ENCODE peak calls at places on chromosomes 2 and 18, in eight cellular contexts. One of them, this sample, is unnamed.
A peak's percentile ranks its signal among the peaks of the same experiment; 100 is the strongest.

GRCh38 chr2:76958749-76959148 is 563.4 kb downstream of the LRRTM4 start:
- DNase-seq in neural progenitor cell: peak; percentile 84
- DNase-seq in tibial artery: no peak
- DNase-seq in foreskin fibroblast: no peak
- DNase-seq in heart left ventricle: no peak
- DNase-seq in fibroblast of lung: peak; percentile 2
- DNase-seq in astrocyte of the cerebellum: peak; percentile 9
- DNase-seq in coronary artery: no peak
- DNase-seq in this sample: no peak

GRCh38 chr2:209425082-209426071 is 1.5 kb downstream of the MAP2 start:
- DNase-seq in neural progenitor cell: peak; percentile 38
- DNase-seq in tibial artery: no peak
- DNase-seq in foreskin fibroblast: no peak
- DNase-seq in heart left ventricle: no peak
- DNase-seq in fibroblast of lung: peak; percentile 51
- DNase-seq in astrocyte of the cerebellum: peak; percentile 49
- DNase-seq in coronary artery: no peak
- DNase-seq in this sample: peak; percentile 80

GRCh38 chr2:181798022-181798421 is 93.5 kb upstream of the ITPRID2 start:
- DNase-seq in neural progenitor cell: no peak
- DNase-seq in tibial artery: no peak
- DNase-seq in foreskin fibroblast: no peak
- DNase-seq in heart left ventricle: no peak
- DNase-seq in fibroblast of lung: no peak
- DNase-seq in astrocyte of the cerebellum: no peak
- DNase-seq in coronary artery: no peak
- DNase-seq in this sample: no peak

GRCh38 chr2:203072371-203072770 is 57.7 kb downstream of the NBEAL1 start:
- DNase-seq in neural progenitor cell: no peak
- DNase-seq in tibial artery: no peak
- DNase-seq in foreskin fibroblast: no peak
- DNase-seq in heart left ventricle: no peak
- DNase-seq in fibroblast of lung: no peak
- DNase-seq in astrocyte of the cerebellum: no peak
- DNase-seq in coronary artery: no peak
- DNase-seq in this sample: no peak

GRCh38 chr18:55239764-55240163 is 280.5 kb upstream of the CCDC68 start:
- DNase-seq in neural progenitor cell: no peak
- DNase-seq in tibial artery: no peak
- DNase-seq in foreskin fibroblast: no peak
- DNase-seq in heart left ventricle: no peak
- DNase-seq in fibroblast of lung: no peak
- DNase-seq in astrocyte of the cerebellum: no peak
- DNase-seq in coronary artery: no peak
- DNase-seq in this sample: no peak

GRCh38 chr2:229270551-229271410 is at the start of gene PID1:
- DNase-seq in neural progenitor cell: peak; percentile 88
- DNase-seq in tibial artery: peak; percentile 29
- DNase-seq in foreskin fibroblast: peak; percentile 67
- DNase-seq in heart left ventricle: no peak
- DNase-seq in fibroblast of lung: peak; percentile 71
- DNase-seq in astrocyte of the cerebellum: peak; percentile 44
- DNase-seq in coronary artery: peak; percentile 80
- DNase-seq in this sample: peak; percentile 61

GRCh38 chr2:165691615-165692014 is 102.4 kb downstream of the GALNT3 start:
- DNase-seq in neural progenitor cell: peak; percentile 79
- DNase-seq in tibial artery: peak; percentile 32
- DNase-seq in foreskin fibroblast: peak; percentile 40
- DNase-seq in heart left ventricle: peak; percentile 58
- DNase-seq in fibroblast of lung: peak; percentile 74
- DNase-seq in astrocyte of the cerebellum: peak; percentile 73
- DNase-seq in coronary artery: no peak
- DNase-seq in this sample: peak; percentile 59

GRCh38 chr18:12930908-12931307 is 16.9 kb upstream of the SEH1L start:
- DNase-seq in neural progenitor cell: no peak
- DNase-seq in tibial artery: no peak
- DNase-seq in foreskin fibroblast: no peak
- DNase-seq in heart left ventricle: no peak
- DNase-seq in fibroblast of lung: no peak
- DNase-seq in astrocyte of the cerebellum: no peak
- DNase-seq in coronary artery: no peak
- DNase-seq in this sample: no peak

GRCh38 chr2:230068658-230069080 is at the start of gene SLC16A14:
- DNase-seq in neural progenitor cell: peak; percentile 52
- DNase-seq in tibial artery: no peak
- DNase-seq in foreskin fibroblast: peak; percentile 28
- DNase-seq in heart left ventricle: no peak
- DNase-seq in fibroblast of lung: peak; percentile 67
- DNase-seq in astrocyte of the cerebellum: peak; percentile 49
- DNase-seq in coronary artery: no peak
- DNase-seq in this sample: peak; percentile 76

GRCh38 chr18:47036298-47036874 is 965 bp upstream of the ELOA2 start:
- DNase-seq in neural progenitor cell: peak; percentile 39
- DNase-seq in tibial artery: no peak
- DNase-seq in foreskin fibroblast: peak; percentile 14
- DNase-seq in heart left ventricle: no peak
- DNase-seq in fibroblast of lung: peak; percentile 17
- DNase-seq in astrocyte of the cerebellum: no peak
- DNase-seq in coronary artery: no peak
- DNase-seq in this sample: peak; percentile 59

GRCh38 chr18:55477537-55478300 is 110.3 kb downstream of the TCF4 start:
- DNase-seq in neural progenitor cell: no peak
- DNase-seq in tibial artery: peak; percentile 31
- DNase-seq in foreskin fibroblast: no peak
- DNase-seq in heart left ventricle: no peak
- DNase-seq in fibroblast of lung: peak; percentile 74
- DNase-seq in astrocyte of the cerebellum: peak; percentile 44
- DNase-seq in coronary artery: no peak
- DNase-seq in this sample: peak; percentile 72

GRCh38 chr2:28355521-28356094 is 37.0 kb upstream of the FOSL2 start:
- DNase-seq in neural progenitor cell: no peak
- DNase-seq in tibial artery: peak; percentile 65
- DNase-seq in foreskin fibroblast: no peak
- DNase-seq in heart left ventricle: peak; percentile 85
- DNase-seq in fibroblast of lung: no peak
- DNase-seq in astrocyte of the cerebellum: no peak
- DNase-seq in coronary artery: no peak
- DNase-seq in this sample: no peak

GRCh38 chr2:139684286-139684860 is 904.2 kb upstream of the NXPH2 start:
- DNase-seq in neural progenitor cell: no peak
- DNase-seq in tibial artery: no peak
- DNase-seq in foreskin fibroblast: no peak
- DNase-seq in heart left ventricle: no peak
- DNase-seq in fibroblast of lung: no peak
- DNase-seq in astrocyte of the cerebellum: no peak
- DNase-seq in coronary artery: no peak
- DNase-seq in this sample: no peak

GRCh38 chr2:65388626-65389390 is 43.6 kb downstream of the SPRED2 start:
- DNase-seq in neural progenitor cell: no peak
- DNase-seq in tibial artery: no peak
- DNase-seq in foreskin fibroblast: no peak
- DNase-seq in heart left ventricle: no peak
- DNase-seq in fibroblast of lung: no peak
- DNase-seq in astrocyte of the cerebellum: no peak
- DNase-seq in coronary artery: no peak
- DNase-seq in this sample: no peak
- H3K4me3 ChIP-seq in neural progenitor cell: no peak overlapping the region
- H3K4me3 ChIP-seq in tibial artery: no peak overlapping the region
- H3K4me3 ChIP-seq in foreskin fibroblast: no peak overlapping the region
- H3K4me3 ChIP-seq in heart left ventricle: no peak overlapping the region
- H3K4me3 ChIP-seq in fibroblast of lung: no peak overlapping the region
- H3K4me3 ChIP-seq in astrocyte of the cerebellum: no peak overlapping the region
- H3K4me3 ChIP-seq in coronary artery: no peak overlapping the region
- H3K4me3 ChIP-seq in this sample: no peak overlapping the region

GRCh38 chr18:74622079-74622478 is 24.4 kb downstream of the ZNF407 start:
- DNase-seq in neural progenitor cell: no peak
- DNase-seq in tibial artery: no peak
- DNase-seq in foreskin fibroblast: no peak
- DNase-seq in heart left ventricle: no peak
- DNase-seq in fibroblast of lung: no peak
- DNase-seq in astrocyte of the cerebellum: no peak
- DNase-seq in coronary artery: no peak
- DNase-seq in this sample: no peak

GRCh38 chr18:74626311-74626874 is 28.7 kb downstream of the ZNF407 start:
- DNase-seq in neural progenitor cell: no peak
- DNase-seq in tibial artery: no peak
- DNase-seq in foreskin fibroblast: no peak
- DNase-seq in heart left ventricle: no peak
- DNase-seq in fibroblast of lung: no peak
- DNase-seq in astrocyte of the cerebellum: no peak
- DNase-seq in coronary artery: no peak
- DNase-seq in this sample: no peak

GRCh38 chr18:74625157-74625556 is 27.5 kb downstream of the ZNF407 start:
- DNase-seq in neural progenitor cell: no peak
- DNase-seq in tibial artery: no peak
- DNase-seq in foreskin fibroblast: peak; percentile 59
- DNase-seq in heart left ventricle: no peak
- DNase-seq in fibroblast of lung: peak; percentile 52
- DNase-seq in astrocyte of the cerebellum: no peak
- DNase-seq in coronary artery: no peak
- DNase-seq in this sample: peak; percentile 59

GRCh38 chr18:74624491-74624890 is 26.8 kb downstream of the ZNF407 start:
- DNase-seq in neural progenitor cell: no peak
- DNase-seq in tibial artery: no peak
- DNase-seq in foreskin fibroblast: no peak
- DNase-seq in heart left ventricle: no peak
- DNase-seq in fibroblast of lung: no peak
- DNase-seq in astrocyte of the cerebellum: no peak
- DNase-seq in coronary artery: no peak
- DNase-seq in this sample: no peak

DNA sequence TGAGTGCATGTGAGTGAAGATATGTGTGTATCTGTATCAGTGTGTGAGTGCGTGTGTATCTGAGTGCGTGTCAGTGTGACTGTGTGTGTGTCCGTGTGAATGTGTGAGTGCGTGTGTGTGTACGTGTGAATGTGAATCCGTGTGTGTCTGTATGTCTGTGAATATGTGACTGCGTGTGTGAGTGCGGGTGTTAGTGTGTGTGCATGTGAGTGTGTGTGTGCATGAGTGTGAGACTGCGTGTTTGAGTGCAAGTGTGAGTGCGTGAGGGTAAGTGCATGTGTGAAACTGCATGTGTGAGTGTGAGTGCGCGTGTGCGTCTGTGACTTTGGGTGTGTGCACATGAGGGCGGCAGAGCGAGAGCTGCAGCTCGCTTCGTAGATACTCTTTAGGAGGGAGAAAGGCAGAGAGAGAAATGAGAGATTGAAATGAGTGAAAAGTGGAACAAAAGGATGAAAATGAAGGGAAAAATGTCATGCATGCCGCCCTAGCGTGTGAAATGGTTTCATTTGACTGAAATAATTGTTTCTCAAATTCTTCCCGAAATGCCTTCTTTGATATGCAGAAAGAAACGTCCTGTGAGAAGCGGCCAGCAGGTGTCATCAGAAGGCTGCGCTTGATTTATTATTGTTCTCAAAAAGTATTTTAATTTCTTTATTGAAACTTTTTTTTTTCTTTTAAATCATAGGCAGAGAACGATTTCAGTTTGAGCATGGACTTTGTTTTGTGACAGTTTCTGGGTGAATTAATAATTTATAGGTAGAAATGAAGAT is 25.6 kb downstream of the ZNF407 start:
- DNase-seq in neural progenitor cell: peak; percentile 27
- DNase-seq in tibial artery: no peak
- DNase-seq in foreskin fibroblast: peak; percentile 22
- DNase-seq in heart left ventricle: no peak
- DNase-seq in fibroblast of lung: no peak
- DNase-seq in astrocyte of the cerebellum: no peak
- DNase-seq in coronary artery: no peak
- DNase-seq in this sample: peak; percentile 63
- TF ChIP-seq CTCF in neural progenitor cell: peak; percentile 66
- TF ChIP-seq CTCF in tibial artery: no peak
- TF ChIP-seq CTCF in foreskin fibroblast: peak; percentile 24
- TF ChIP-seq CTCF in heart left ventricle: peak; percentile 10
- TF ChIP-seq CTCF in fibroblast of lung: peak; percentile 34
- TF ChIP-seq CTCF in astrocyte of the cerebellum: peak; percentile 51
- TF ChIP-seq CTCF in coronary artery: no peak
- TF ChIP-seq CTCF in this sample: peak; percentile 76

DNA sequence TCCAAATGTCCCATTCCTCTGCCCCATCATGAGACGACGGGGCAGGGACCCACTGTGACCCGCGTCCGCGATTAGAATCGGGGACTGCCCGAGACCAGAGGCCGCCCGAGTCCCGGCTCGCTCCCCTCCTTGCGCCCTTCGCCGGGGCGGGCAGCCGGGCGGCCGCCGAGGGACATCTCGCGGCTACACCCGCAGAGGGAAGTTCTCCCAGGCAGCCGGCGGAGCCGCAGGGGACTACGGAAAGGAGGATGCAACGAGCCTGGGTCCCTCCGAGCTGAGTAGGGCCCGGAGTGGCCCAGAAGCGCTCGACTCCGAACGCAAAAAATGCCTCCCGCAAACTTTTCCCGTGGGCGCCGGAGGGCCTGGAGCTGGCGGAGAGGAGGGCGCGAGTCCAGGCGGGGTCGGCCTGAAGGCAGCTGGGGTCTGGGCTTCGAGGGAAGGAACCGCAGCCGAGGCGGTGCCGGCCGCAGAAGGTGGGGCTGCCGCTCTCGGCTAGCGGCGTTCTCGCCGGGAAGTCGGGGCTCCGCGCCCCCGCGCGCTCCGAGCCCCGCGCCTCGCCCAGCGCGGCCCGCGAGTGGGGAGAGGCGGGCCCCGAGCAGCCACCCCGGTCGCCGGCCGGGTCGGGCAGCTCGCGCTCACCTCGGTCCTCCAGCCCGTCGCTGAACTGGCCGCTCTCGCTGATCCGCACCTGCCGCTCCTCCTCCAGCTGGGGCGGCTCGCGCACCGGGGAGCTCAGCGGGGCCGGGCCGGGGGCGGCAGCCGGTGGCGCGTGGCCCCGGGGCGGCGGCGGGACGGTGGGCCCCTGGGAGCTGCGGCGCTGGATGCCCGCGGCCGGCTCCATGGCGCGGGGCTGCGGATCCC is 475 bp downstream of the TMEM163 start:
- DNase-seq in neural progenitor cell: peak; percentile 70
- DNase-seq in tibial artery: no peak
- DNase-seq in foreskin fibroblast: no peak
- DNase-seq in heart left ventricle: no peak
- DNase-seq in fibroblast of lung: peak; percentile 13
- DNase-seq in astrocyte of the cerebellum: no peak
- DNase-seq in coronary artery: no peak
- DNase-seq in this sample: peak; percentile 2
- H3K4me3 ChIP-seq in neural progenitor cell: peak overlapping the region; percentile 79
- H3K4me3 ChIP-seq in tibial artery: peak overlapping the region; percentile 51
- H3K4me3 ChIP-seq in foreskin fibroblast: no peak overlapping the region
- H3K4me3 ChIP-seq in heart left ventricle: peak overlapping the region; percentile 59
- H3K4me3 ChIP-seq in fibroblast of lung: no peak overlapping the region
- H3K4me3 ChIP-seq in astrocyte of the cerebellum: peak overlapping the region; percentile 28
- H3K4me3 ChIP-seq in coronary artery: peak overlapping the region; percentile 69
- H3K4me3 ChIP-seq in this sample: no peak overlapping the region

DNA sequence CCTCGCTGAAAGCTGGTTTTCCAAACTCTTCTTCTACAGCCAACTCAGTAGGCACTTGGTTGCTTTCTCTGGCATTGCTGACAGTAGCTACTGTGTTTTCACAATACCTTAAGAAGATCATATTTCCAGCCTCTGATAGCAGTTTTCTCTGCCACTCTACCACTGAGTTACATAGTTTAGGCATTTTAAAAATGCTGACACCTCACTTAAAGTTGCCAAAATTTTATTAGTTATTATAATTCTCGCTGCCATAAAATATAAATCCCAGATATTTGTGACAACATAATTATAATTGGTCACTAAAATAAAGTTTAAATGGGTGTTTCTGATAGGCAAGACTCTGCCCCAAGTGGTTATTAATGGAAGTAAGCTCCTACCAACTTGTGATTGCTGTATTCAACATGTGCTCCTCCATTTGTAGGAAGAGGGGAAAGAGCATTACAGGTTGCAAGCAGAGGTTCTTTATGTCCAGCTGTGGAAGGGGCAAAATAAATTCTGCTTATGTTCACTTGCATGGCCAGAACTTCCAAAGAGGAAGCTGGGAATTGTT is 1202.8 kb downstream of the CNTNAP5 start:
- DNase-seq in neural progenitor cell: no peak
- DNase-seq in tibial artery: no peak
- DNase-seq in foreskin fibroblast: no peak
- DNase-seq in heart left ventricle: no peak
- DNase-seq in fibroblast of lung: no peak
- DNase-seq in astrocyte of the cerebellum: no peak
- DNase-seq in coronary artery: no peak
- DNase-seq in this sample: peak; percentile 0
- TF ChIP-seq CTCF in neural progenitor cell: peak; percentile 49
- TF ChIP-seq CTCF in tibial artery: no peak
- TF ChIP-seq CTCF in foreskin fibroblast: no peak
- TF ChIP-seq CTCF in heart left ventricle: no peak
- TF ChIP-seq CTCF in fibroblast of lung: peak; percentile 23
- TF ChIP-seq CTCF in astrocyte of the cerebellum: peak; percentile 11
- TF ChIP-seq CTCF in coronary artery: no peak
- TF ChIP-seq CTCF in this sample: no peak